ENCODE peak calls at places on chromosome 13, in ten cellular contexts. C, P, A, D, O, R, M, Z, E and K are unnamed samples. For H3K9me3 and H3K27me3, the result is how much of the 10 kb centered on the place peaks cover.

GRCh38 chr13:37816276-37816675 is 53.3 kb downstream of the TRPC4 start:
- DNase-seq in C (no peak), P (no peak), Z (no peak), M (no peak), A (no peak), R (no peak), E (no peak), D (no peak), O (no peak), K (no peak)

GRCh38 chr13:40637644-40638043 is 28.8 kb downstream of the FOXO1 start:
- DNase-seq in A (no peak), M (no peak), O (no peak), D (no peak), Z (no peak), C (no peak), P (no peak), E (no peak), R (peak), K (no peak)

GRCh38 chr13:46378411-46378810 is 8.6 kb downstream of the RUBCNL start:
- DNase-seq in M (no peak), P (no peak), Z (no peak), D (no peak), R (no peak), C (no peak), A (no peak), E (no peak), O (no peak), K (no peak)

GRCh38 chr13:22235285-22235949 is 564.5 kb downstream of the FGF9 start:
- DNase-seq in D (no peak), O (no peak), C (peak), E (no peak), P (no peak), Z (no peak), M (no peak), R (no peak), A (peak), K (no peak)

GRCh38 chr13:106132216-106132615 is 403.2 kb downstream of the EFNB2 start:
- DNase-seq in A (no peak), P (no peak), C (no peak), M (no peak), R (no peak), Z (no peak), E (no peak), O (no peak), D (no peak), K (no peak)

GRCh38 chr13:66992183-66992582 is 238.0 kb downstream of the PCDH9 start:
- DNase-seq in A (peak), M (no peak), C (no peak), Z (no peak), E (no peak), R (no peak), P (no peak), D (no peak), O (no peak), K (no peak)

GRCh38 chr13:74771964-74772363 is 637.8 kb upstream of the KLF12 start:
- DNase-seq in Z (no peak), P (no peak), C (peak), O (no peak), M (no peak), D (no peak), A (no peak), R (no peak), E (no peak), K (no peak)

GRCh38 chr13:35838356-35838755 is 292.8 kb downstream of the DCLK1 start:
- DNase-seq in R (no peak), O (no peak), M (no peak), E (no peak), Z (no peak), D (no peak), A (no peak), P (no peak), C (no peak), K (peak)

GRCh38 chr13:112245959-112246358 is 130.2 kb upstream of the SPACA7 start:
- DNase-seq in Z (no peak), D (no peak), A (no peak), C (no peak), R (no peak), O (peak), E (no peak), P (no peak), M (no peak), K (no peak)
- H3K9me3 ChIP-seq in Z (under half), D (under half), A (under half), C (under half), R (under half), O (under half), E (under half), P (under half), M (under half), K (under half)

DNA sequence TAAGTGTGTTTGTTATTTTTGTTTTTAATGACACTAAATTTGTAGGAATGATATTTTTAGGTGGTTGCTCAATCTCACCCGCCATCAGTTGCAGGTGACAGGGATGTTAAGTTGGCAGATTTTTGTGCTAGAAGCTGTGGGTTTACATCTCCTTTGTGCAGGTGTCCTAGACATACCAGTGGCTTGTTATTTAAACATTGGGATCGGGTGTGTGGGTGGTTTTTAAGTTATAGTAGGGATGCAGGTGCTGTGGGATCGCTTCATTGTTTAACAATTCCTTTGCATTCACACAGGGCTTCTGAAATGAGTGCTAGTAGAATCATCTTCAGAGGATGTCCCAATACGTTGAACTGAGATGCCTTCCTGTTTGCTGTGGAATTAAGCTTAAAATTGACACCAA is 100.0 kb downstream of the SHISA2 start:
- DNase-seq in C (no peak), P (no peak), O (no peak), D (no peak), A (no peak), R (no peak), E (no peak), M (no peak), Z (no peak), K (no peak)
- H3K27me3 ChIP-seq in C (under half), P (under half), O (under half), D (under half), A (under half), R (under half), E (under half), M (under half), Z (under half), K (under half)

GRCh38 chr13:29154390-29154789 is 334.3 kb downstream of the MTUS2 start:
- DNase-seq in R (no peak), Z (no peak), M (no peak), P (no peak), E (no peak), O (no peak), A (no peak), D (no peak), C (no peak), K (no peak)
- H3K9me3 ChIP-seq in R (under half), Z (under half), M (under half), P (under half), E (under half), O (under half), A (under half), D (under half), C (under half), K (under half)

GRCh38 chr13:71034018-71034417 is 833.0 kb downstream of the DACH1 start:
- DNase-seq in Z (no peak), M (no peak), O (no peak), P (no peak), D (no peak), R (no peak), C (no peak), A (no peak), E (no peak), K (no peak)

GRCh38 chr13:71033026-71033425 is 834.0 kb downstream of the DACH1 start:
- DNase-seq in A (no peak), M (peak), R (no peak), Z (no peak), O (no peak), P (no peak), E (no peak), D (no peak), C (no peak), K (no peak)

GRCh38 chr13:71030789-71031188 is 836.2 kb downstream of the DACH1 start:
- DNase-seq in E (no peak), O (no peak), D (no peak), P (no peak), M (no peak), Z (no peak), A (no peak), C (no peak), R (no peak), K (no peak)

DNA sequence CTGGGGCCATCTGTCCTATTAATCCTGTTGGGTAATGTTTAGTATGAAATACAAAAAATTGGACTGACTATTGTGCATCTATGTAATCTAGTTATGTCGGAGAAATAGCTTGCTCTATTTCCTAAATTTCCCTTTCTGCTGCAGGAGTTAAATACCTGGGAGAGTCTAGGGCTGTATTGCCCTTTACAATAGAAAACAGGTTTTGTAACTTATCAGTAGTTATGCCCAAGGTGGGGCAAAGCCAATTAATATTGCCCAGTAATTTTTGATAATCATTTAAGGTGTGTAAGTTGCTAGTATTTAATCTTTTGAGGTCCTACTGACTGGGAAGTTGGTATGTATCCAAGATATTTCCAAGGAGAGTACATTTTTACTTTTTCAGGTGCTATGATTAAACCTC is 838.1 kb downstream of the DACH1 start:
- DNase-seq in A (no peak), E (no peak), C (no peak), Z (no peak), D (no peak), M (no peak), P (no peak), R (no peak), O (no peak), K (no peak)
- H3K27me3 ChIP-seq in A (under half), E (under half), C (under half), Z (under half), D (under half), M (under half), P (under half), R (under half), O (under half), K (under half)

GRCh38 chr13:29081697-29082440 is 261.7 kb downstream of the MTUS2 start:
- DNase-seq in D (no peak), P (no peak), C (no peak), A (no peak), R (no peak), O (no peak), E (no peak), M (no peak), Z (no peak), K (no peak)

GRCh38 chr13:29077051-29077813 is 257.1 kb downstream of the MTUS2 start:
- DNase-seq in R (no peak), M (no peak), C (no peak), O (no peak), D (no peak), E (no peak), Z (no peak), P (no peak), A (peak), K (no peak)

GRCh38 chr13:29081036-29081435 is 260.9 kb downstream of the MTUS2 start:
- DNase-seq in E (no peak), O (no peak), Z (no peak), A (no peak), R (no peak), C (no peak), D (no peak), M (no peak), P (no peak), K (no peak)
- H3K9me3 ChIP-seq in E (under half), O (under half), Z (under half), A (under half), R (under half), C (under half), D (under half), M (under half), P (under half), K (under half)

DNA sequence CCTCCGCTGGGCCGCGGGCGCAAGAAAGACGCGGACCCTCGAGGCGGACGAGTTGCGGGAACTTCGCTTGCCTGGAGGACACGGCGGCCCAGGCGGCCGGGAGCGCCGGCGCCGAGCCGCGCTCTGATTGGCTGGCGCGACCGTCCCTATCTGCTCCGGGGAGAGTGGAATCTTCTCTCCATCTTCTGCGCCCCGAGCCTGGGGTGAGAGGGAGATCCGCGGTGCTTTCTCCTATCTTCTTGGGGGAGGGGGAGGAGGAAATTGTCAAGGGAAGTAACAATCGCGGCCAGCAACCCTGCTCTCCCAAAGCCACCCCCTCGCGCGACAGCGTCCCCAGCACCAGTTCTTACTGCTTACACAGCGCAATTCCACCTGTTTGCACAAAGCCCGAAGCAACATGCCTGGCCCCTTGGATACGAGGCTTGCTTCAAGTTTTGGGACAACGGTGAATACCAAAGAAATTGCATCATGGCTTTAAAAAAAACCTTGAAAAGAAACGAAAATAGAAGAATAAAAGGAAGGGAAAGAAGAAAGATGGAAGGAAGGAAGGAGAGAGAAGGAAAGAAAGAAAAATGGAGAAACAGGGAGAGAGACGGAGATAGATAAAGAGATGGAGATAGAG is 4.8 kb downstream of the SOX21 start:
- DNase-seq in E (no peak), R (no peak), Z (no peak), A (no peak), C (no peak), D (no peak), M (no peak), P (no peak), O (peak), K (no peak)
- H3K27me3 ChIP-seq in E (under half), R (half or more), Z (half or more), A (half or more), C (half or more), D (under half), M (under half), P (half or more), O (half or more), K (half or more)

DNA sequence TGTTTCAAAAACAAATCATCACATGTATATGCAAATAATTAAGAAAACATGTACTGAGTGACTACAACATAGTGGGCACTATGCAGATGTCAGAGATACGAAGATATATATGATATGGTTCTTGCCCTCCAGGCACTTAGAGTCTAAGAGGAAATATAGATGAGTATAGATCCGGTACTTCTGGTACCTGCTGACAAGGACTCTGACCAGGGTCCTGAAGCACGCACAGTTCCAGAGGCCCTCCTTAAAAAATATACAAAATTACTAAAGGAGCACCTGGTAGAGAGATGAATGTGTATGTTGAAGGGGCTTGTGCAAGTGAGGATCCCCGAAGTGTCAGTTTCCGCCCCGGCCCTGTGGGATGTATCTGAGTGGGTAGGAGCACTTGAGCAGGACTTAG is 31.3 kb downstream of the MTUS2 start:
- DNase-seq in C (no peak), D (no peak), A (no peak), Z (no peak), R (no peak), M (no peak), P (no peak), O (no peak), E (no peak), K (no peak)
- H3K9me3 ChIP-seq in C (under half), D (under half), A (under half), Z (under half), R (under half), M (under half), P (under half), O (under half), E (under half), K (under half)

DNA sequence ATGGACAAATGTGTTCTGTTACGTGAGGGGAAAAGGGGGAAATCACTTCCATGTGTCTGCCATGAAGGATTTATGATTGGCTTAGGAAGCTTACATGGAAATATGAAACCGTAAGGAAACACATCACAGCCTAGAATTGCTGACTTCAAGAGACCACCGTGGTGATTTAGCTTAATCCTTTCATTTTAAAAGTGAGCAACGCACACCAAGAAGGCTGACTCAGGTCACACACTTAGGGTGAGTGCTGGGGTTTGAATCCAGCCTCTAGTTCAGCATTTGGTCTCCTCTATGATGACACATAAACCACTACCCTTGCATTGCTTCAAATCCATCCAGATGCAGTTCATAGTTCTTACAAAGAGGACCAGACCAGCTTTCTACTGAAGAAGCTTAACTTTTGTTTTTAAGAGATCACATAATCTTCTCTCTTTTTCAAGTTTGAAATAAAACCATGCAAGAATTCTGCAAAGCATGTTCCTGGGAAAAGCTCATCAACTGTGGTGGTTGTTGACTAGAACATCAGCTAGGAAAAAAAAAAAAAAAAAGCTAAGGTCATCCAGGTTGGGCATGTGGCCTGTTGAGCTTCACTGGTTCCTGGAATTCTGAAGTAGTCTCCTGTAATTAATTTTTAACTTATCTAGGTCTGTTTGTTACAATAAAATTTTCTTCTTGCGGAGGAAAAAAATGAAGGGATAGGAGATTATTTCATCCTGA is 60.2 kb upstream of the KL start:
- DNase-seq in O (no peak), E (no peak), R (no peak), P (no peak), M (no peak), D (no peak), Z (no peak), C (no peak), A (no peak), K (no peak)
- H3K27me3 ChIP-seq in O (under half), E (under half), R (under half), P (under half), M (under half), D (under half), Z (under half), C (under half), A (under half), K (under half)